ENCODE peak calls at places on chromosome 9, in seven cellular contexts. V is HCT116, B is BE2C, L is fibroblast of pulmonary artery, U is fibroblast of the aortic adventitia, G is spleen, R is heart left ventricle. D is an unnamed sample.

GRCh38 chr9:130904070-130905044 is 7.7 kb upstream of the QRFP start:
- DNase-seq in V (no peak), B (no peak), L (no peak), U (no peak), G (no peak), R (no peak), D (no peak)

GRCh38 chr9:112157087-112157486 is 18.0 kb downstream of the SUSD1 start:
- DNase-seq in V (no peak), B (no peak), L (no peak), U (no peak), G (no peak), R (no peak), D (no peak)

GRCh38 chr9:105313238-105313637 is 68.8 kb downstream of the SLC44A1 start:
- DNase-seq in V (no peak), B (no peak), L (no peak), U (no peak), G (no peak), R (no peak), D (no peak)

GRCh38 chr9:134002796-134003195 is 10.7 kb upstream of the VAV2 start:
- DNase-seq in V (no peak), B (no peak), L (no peak), U (no peak), G (peak), R (no peak), D (no peak)

GRCh38 chr9:69809304-69809863 is 11.2 kb upstream of the CFAP95 start:
- DNase-seq in V (peak), B (peak), L (peak), U (peak), G (no peak), R (no peak), D (peak)

GRCh38 chr9:95634581-95634980 is 117.8 kb upstream of the PTCH1 start:
- DNase-seq in V (no peak), B (no peak), L (no peak), U (no peak), G (peak), R (no peak), D (no peak)

GRCh38 chr9:107239474-107239873 is 43.6 kb upstream of the RAD23B start:
- DNase-seq in V (no peak), B (no peak), L (no peak), U (peak), G (no peak), R (no peak), D (peak)

GRCh38 chr9:132589148-132590036 is 7.0 kb downstream of the BARHL1 start:
- DNase-seq in V (no peak), B (no peak), L (no peak), U (no peak), G (no peak), R (no peak), D (no peak)

GRCh38 chr9:86353591-86354047 is 591 bp downstream of the TUT7 start:
- DNase-seq in V (no peak), B (no peak), L (peak), U (peak), G (no peak), R (peak), D (peak)

GRCh38 chr9:116232425-116233159 is 79.0 kb downstream of the PAPPA start:
- DNase-seq in V (no peak), B (no peak), L (peak), U (peak), G (no peak), R (no peak), D (peak)

GRCh38 chr9:86241216-86241615 is 18.2 kb downstream of the C9orf153 start:
- DNase-seq in V (no peak), B (no peak), L (no peak), U (peak), G (no peak), R (no peak), D (no peak)

GRCh38 chr9:87421734-87422133 is 75.9 kb upstream of the DAPK1 start:
- DNase-seq in V (no peak), B (no peak), L (no peak), U (no peak), G (no peak), R (no peak), D (no peak)

GRCh38 chr9:129962889-129963703 is 79.9 kb downstream of the FNBP1 start:
- DNase-seq in V (no peak), B (peak), L (peak), U (peak), G (peak), R (peak), D (peak)

GRCh38 chr9:127809562-127810377 is 7.1 kb downstream of the FPGS start:
- DNase-seq in V (no peak), B (peak), L (no peak), U (no peak), G (no peak), R (no peak), D (peak)

GRCh38 chr9:32705059-32705458 is 69.6 kb upstream of the TAF1L start:
- DNase-seq in V (no peak), B (no peak), L (peak), U (no peak), G (no peak), R (no peak), D (peak)

GRCh38 chr9:4495537-4495936 is 5.3 kb downstream of the SLC1A1 start:
- DNase-seq in V (no peak), B (no peak), L (no peak), U (no peak), G (no peak), R (no peak), D (no peak)

GRCh38 chr9:18795947-18796705 is 236.9 kb downstream of the SAXO1 start:
- DNase-seq in V (no peak), B (no peak), L (peak), U (peak), G (no peak), R (no peak), D (no peak)

GRCh38 chr9:127979015-127979332 is 1.8 kb downstream of the EEIG1 start:
- DNase-seq in V (no peak), B (no peak), L (no peak), U (no peak), G (no peak), R (no peak), D (no peak)

GRCh38 chr9:97940707-97941106 is 2.7 kb upstream of the HEMGN start:
- DNase-seq in V (no peak), B (no peak), L (no peak), U (no peak), G (no peak), R (no peak), D (no peak)

GRCh38 chr9:76542360-76542759 is 83.4 kb downstream of the GCNT1 start:
- DNase-seq in V (no peak), B (peak), L (no peak), U (no peak), G (no peak), R (no peak), D (no peak)

DNA sequence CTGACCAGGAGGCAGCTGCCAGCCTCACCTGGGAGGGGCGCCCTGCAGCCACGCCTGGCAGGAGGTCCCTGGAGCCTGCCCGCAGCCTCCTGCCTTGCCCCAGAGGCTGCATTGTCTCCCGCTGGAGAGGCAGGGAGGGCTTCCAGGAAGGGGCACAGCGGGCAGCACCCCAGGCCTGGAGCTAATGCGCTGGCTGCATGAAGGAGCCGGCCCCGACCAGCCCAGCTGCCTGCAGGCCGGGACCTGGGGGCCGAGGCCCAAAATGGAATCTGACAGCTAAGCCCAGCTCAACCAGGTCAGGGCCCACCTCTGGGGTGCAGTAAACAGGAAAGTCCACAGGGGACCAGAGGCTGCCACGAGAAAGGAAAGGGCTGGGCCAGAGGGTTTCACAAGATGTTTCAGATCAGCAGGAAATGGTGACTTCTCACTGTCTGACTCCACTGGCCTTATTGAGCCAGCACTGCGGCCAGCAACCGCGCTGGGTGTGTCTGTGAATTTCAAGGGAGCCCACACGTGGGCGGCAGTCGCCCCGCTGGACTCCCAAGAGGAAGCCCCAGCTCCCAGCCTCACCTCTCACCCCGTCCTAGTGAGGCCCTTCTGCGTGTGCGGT is 18.6 kb upstream of the NOTCH1 start:
- DNase-seq in V (no peak), B (no peak), L (peak), U (peak), G (peak), R (peak), D (no peak)
- TF ChIP-seq CTCF in V (no peak), B (no peak), L (peak), U (peak), G (peak), R (no peak), D (no peak)

GRCh38 chr9:113483676-113484257 is 20.2 kb downstream of the RGS3 start:
- DNase-seq in V (no peak), B (no peak), L (no peak), U (no peak), G (no peak), R (no peak), D (no peak)
- H3K4me3 ChIP-seq in V (no peak), B (no peak), L (no peak), U (no peak), G (no peak), R (no peak), D (no peak)

GRCh38 chr9:34048730-34049629 is at the start of gene UBAP2:
- DNase-seq in V (peak), B (peak), L (peak), U (peak), G (peak), R (peak), D (peak)
- TF ChIP-seq CTCF in V (no peak), B (no peak), L (no peak), U (no peak), G (no peak), R (peak), D (no peak)

DNA sequence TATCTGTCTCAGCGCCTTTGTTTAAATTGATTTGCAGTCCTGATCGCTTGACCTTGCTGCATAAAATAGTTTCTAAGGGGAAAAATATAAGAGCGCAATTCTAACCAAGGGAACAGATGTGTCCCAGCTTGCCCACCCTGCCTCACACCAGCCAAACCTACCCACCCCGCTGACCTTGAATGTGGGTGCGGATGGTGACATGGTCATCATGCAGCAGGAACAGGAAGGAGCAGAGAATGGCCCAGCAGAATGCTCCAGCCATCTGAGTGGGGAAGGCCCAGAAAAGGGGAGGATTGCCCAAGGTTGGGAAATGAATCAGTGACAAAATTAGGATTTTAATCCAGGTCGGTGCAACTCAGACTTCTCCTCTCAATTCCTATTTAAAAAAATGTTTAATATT is 70.4 kb upstream of the ZNF618 start:
- DNase-seq in V (no peak), B (no peak), L (no peak), U (no peak), G (no peak), R (no peak), D (no peak)
- H3K4me3 ChIP-seq in V (no peak), B (no peak), L (no peak), U (no peak), G (no peak), R (no peak), D (no peak)

GRCh38 chr9:2321523-2322148 is 300.0 kb upstream of the VLDLR start:
- DNase-seq in V (no peak), B (no peak), L (peak), U (no peak), G (no peak), R (no peak), D (no peak)
- TF ChIP-seq CTCF in V (no peak), B (peak), L (peak), U (peak), G (no peak), R (no peak), D (peak)